ENCODE peak calls at places on chromosomes 3 and 15, in four cellular contexts. One of them, this sample, is unnamed.

GRCh38 chr3:10766049-10766705 is 49.9 kb upstream of the SLC6A11 start:
- DNase-seq in cardiac muscle cell: no peak
- DNase-seq in activated effector memory CD4-positive, alpha-beta T cell treated with anti-CD3 and anti-CD28 coated beads, Interleukin-2, amount 50 U/mL, for 16 hours: no peak
- DNase-seq in activated CD8-positive, alpha-beta memory T cell treated with anti-CD3 and anti-CD28 coated beads for 24 hours: no peak
- DNase-seq in this sample: no peak

GRCh38 chr3:196127308-196128040 is 45.6 kb upstream of the TFRC start:
- DNase-seq in activated CD8-positive, alpha-beta memory T cell treated with anti-CD3 and anti-CD28 coated beads for 24 hours: no peak
- DNase-seq in activated effector memory CD4-positive, alpha-beta T cell treated with anti-CD3 and anti-CD28 coated beads, Interleukin-2, amount 50 U/mL, for 16 hours: peak; percentile 73
- DNase-seq in cardiac muscle cell: peak; percentile 66
- DNase-seq in this sample: no peak

GRCh38 chr3:61821823-61822251 is 260.5 kb downstream of the PTPRG start:
- DNase-seq in activated effector memory CD4-positive, alpha-beta T cell treated with anti-CD3 and anti-CD28 coated beads, Interleukin-2, amount 50 U/mL, for 16 hours: no peak
- DNase-seq in activated CD8-positive, alpha-beta memory T cell treated with anti-CD3 and anti-CD28 coated beads for 24 hours: no peak
- DNase-seq in cardiac muscle cell: no peak
- DNase-seq in this sample: no peak

GRCh38 chr15:57436166-57436565 is 59.9 kb downstream of the CGNL1 start:
- DNase-seq in cardiac muscle cell: no peak
- DNase-seq in activated effector memory CD4-positive, alpha-beta T cell treated with anti-CD3 and anti-CD28 coated beads, Interleukin-2, amount 50 U/mL, for 16 hours: no peak
- DNase-seq in activated CD8-positive, alpha-beta memory T cell treated with anti-CD3 and anti-CD28 coated beads for 24 hours: no peak
- DNase-seq in this sample: no peak

GRCh38 chr15:41917767-41918430 is 24.0 kb upstream of the SPTBN5 start:
- DNase-seq in cardiac muscle cell: no peak
- DNase-seq in activated effector memory CD4-positive, alpha-beta T cell treated with anti-CD3 and anti-CD28 coated beads, Interleukin-2, amount 50 U/mL, for 16 hours: peak; percentile 58
- DNase-seq in activated CD8-positive, alpha-beta memory T cell treated with anti-CD3 and anti-CD28 coated beads for 24 hours: no peak
- DNase-seq in this sample: no peak

GRCh38 chr3:61913657-61914056 is 352.3 kb downstream of the PTPRG start:
- DNase-seq in activated effector memory CD4-positive, alpha-beta T cell treated with anti-CD3 and anti-CD28 coated beads, Interleukin-2, amount 50 U/mL, for 16 hours: no peak
- DNase-seq in activated CD8-positive, alpha-beta memory T cell treated with anti-CD3 and anti-CD28 coated beads for 24 hours: no peak
- DNase-seq in cardiac muscle cell: no peak
- DNase-seq in this sample: no peak

GRCh38 chr3:195259564-195260285 is 11.2 kb downstream of the XXYLT1 start:
- DNase-seq in activated CD8-positive, alpha-beta memory T cell treated with anti-CD3 and anti-CD28 coated beads for 24 hours: peak; percentile 96
- DNase-seq in activated effector memory CD4-positive, alpha-beta T cell treated with anti-CD3 and anti-CD28 coated beads, Interleukin-2, amount 50 U/mL, for 16 hours: peak; percentile 95
- DNase-seq in cardiac muscle cell: peak; percentile 93
- DNase-seq in this sample: peak; percentile 81

GRCh38 chr3:121152573-121152972 is 244.6 kb downstream of the STXBP5L start:
- DNase-seq in cardiac muscle cell: no peak
- DNase-seq in activated effector memory CD4-positive, alpha-beta T cell treated with anti-CD3 and anti-CD28 coated beads, Interleukin-2, amount 50 U/mL, for 16 hours: no peak
- DNase-seq in activated CD8-positive, alpha-beta memory T cell treated with anti-CD3 and anti-CD28 coated beads for 24 hours: no peak
- DNase-seq in this sample: peak; percentile 65

GRCh38 chr3:71414189-71414924 is 169.2 kb downstream of the FOXP1 start:
- DNase-seq in activated effector memory CD4-positive, alpha-beta T cell treated with anti-CD3 and anti-CD28 coated beads, Interleukin-2, amount 50 U/mL, for 16 hours: no peak
- DNase-seq in activated CD8-positive, alpha-beta memory T cell treated with anti-CD3 and anti-CD28 coated beads for 24 hours: no peak
- DNase-seq in cardiac muscle cell: no peak
- DNase-seq in this sample: no peak

GRCh38 chr3:32310336-32310735 is 71.9 kb downstream of the CMTM8 start:
- DNase-seq in activated CD8-positive, alpha-beta memory T cell treated with anti-CD3 and anti-CD28 coated beads for 24 hours: no peak
- DNase-seq in cardiac muscle cell: no peak
- DNase-seq in activated effector memory CD4-positive, alpha-beta T cell treated with anti-CD3 and anti-CD28 coated beads, Interleukin-2, amount 50 U/mL, for 16 hours: no peak
- DNase-seq in this sample: no peak

GRCh38 chr3:106093616-106094015 is 224.8 kb upstream of the CBLB start:
- DNase-seq in activated CD8-positive, alpha-beta memory T cell treated with anti-CD3 and anti-CD28 coated beads for 24 hours: no peak
- DNase-seq in cardiac muscle cell: no peak
- DNase-seq in activated effector memory CD4-positive, alpha-beta T cell treated with anti-CD3 and anti-CD28 coated beads, Interleukin-2, amount 50 U/mL, for 16 hours: no peak
- DNase-seq in this sample: no peak

GRCh38 chr3:99945328-99945995 is 127.8 kb downstream of the CMSS1 start:
- DNase-seq in cardiac muscle cell: no peak
- DNase-seq in activated CD8-positive, alpha-beta memory T cell treated with anti-CD3 and anti-CD28 coated beads for 24 hours: no peak
- DNase-seq in activated effector memory CD4-positive, alpha-beta T cell treated with anti-CD3 and anti-CD28 coated beads, Interleukin-2, amount 50 U/mL, for 16 hours: no peak
- DNase-seq in this sample: no peak

GRCh38 chr3:128787256-128788253 is 61.6 kb downstream of the RAB7A start:
- DNase-seq in activated CD8-positive, alpha-beta memory T cell treated with anti-CD3 and anti-CD28 coated beads for 24 hours: peak; percentile 71
- DNase-seq in cardiac muscle cell: no peak
- DNase-seq in activated effector memory CD4-positive, alpha-beta T cell treated with anti-CD3 and anti-CD28 coated beads, Interleukin-2, amount 50 U/mL, for 16 hours: no peak
- DNase-seq in this sample: peak; percentile 87

GRCh38 chr3:187504435-187504834 is 136.2 kb downstream of the RTP4 start:
- DNase-seq in activated CD8-positive, alpha-beta memory T cell treated with anti-CD3 and anti-CD28 coated beads for 24 hours: no peak
- DNase-seq in cardiac muscle cell: no peak
- DNase-seq in activated effector memory CD4-positive, alpha-beta T cell treated with anti-CD3 and anti-CD28 coated beads, Interleukin-2, amount 50 U/mL, for 16 hours: no peak
- DNase-seq in this sample: no peak